ENCODE peak calls at places on chromosome 18, in six cellular contexts. E, P, Q, L, K and N are unnamed samples.

GRCh38 chr18:57077005-57077735 is 69.7 kb upstream of the BOD1L2 start:
- DNase-seq in K (no peak), P (no peak), L (no peak), Q (no peak), E (no peak), N (no peak)

GRCh38 chr18:54261894-54262293 is 7.4 kb upstream of the POLI start:
- DNase-seq in P (no peak), E (no peak), L (peak; percentile 39), K (peak; percentile 55), Q (no peak), N (no peak)

GRCh38 chr18:76621782-76622495 is 126.9 kb upstream of the ZNF516 start:
- DNase-seq in K (no peak), E (no peak), P (no peak), Q (no peak), L (no peak), N (no peak)

GRCh38 chr18:2857491-2858063 is 10.8 kb downstream of the EMILIN2 start:
- DNase-seq in Q (no peak), P (peak; percentile 90), L (no peak), K (no peak), E (peak; percentile 92), N (peak; percentile 96)

GRCh38 chr18:58965291-58965929 is 100.7 kb downstream of the ZNF532 start:
- DNase-seq in P (no peak), Q (no peak), K (no peak), E (no peak), L (no peak), N (no peak)

GRCh38 chr18:36593001-36593400 is 235.8 kb downstream of the TPGS2 start:
- DNase-seq in K (no peak), P (no peak), E (no peak), L (no peak), Q (no peak), N (no peak)

GRCh38 chr18:69980982-69981804 is 33.5 kb upstream of the CD226 start:
- DNase-seq in L (no peak), K (no peak), P (no peak), Q (no peak), E (no peak), N (no peak)

GRCh38 chr18:63253428-63254372 is 65.9 kb downstream of the BCL2 start:
- DNase-seq in P (no peak), Q (no peak), K (no peak), L (no peak), E (peak; percentile 25), N (no peak)

GRCh38 chr18:36610258-36610657 is 218.5 kb downstream of the TPGS2 start:
- DNase-seq in K (no peak), Q (no peak), P (no peak), L (no peak), E (no peak), N (no peak)

GRCh38 chr18:79662051-79662450 is 17.6 kb upstream of the CTDP1 start:
- DNase-seq in L (no peak), K (no peak), P (no peak), E (no peak), Q (no peak), N (no peak)

GRCh38 chr18:79659733-79660132 is 19.9 kb upstream of the CTDP1 start:
- DNase-seq in E (no peak), Q (no peak), L (no peak), K (no peak), P (no peak), N (no peak)

DNA sequence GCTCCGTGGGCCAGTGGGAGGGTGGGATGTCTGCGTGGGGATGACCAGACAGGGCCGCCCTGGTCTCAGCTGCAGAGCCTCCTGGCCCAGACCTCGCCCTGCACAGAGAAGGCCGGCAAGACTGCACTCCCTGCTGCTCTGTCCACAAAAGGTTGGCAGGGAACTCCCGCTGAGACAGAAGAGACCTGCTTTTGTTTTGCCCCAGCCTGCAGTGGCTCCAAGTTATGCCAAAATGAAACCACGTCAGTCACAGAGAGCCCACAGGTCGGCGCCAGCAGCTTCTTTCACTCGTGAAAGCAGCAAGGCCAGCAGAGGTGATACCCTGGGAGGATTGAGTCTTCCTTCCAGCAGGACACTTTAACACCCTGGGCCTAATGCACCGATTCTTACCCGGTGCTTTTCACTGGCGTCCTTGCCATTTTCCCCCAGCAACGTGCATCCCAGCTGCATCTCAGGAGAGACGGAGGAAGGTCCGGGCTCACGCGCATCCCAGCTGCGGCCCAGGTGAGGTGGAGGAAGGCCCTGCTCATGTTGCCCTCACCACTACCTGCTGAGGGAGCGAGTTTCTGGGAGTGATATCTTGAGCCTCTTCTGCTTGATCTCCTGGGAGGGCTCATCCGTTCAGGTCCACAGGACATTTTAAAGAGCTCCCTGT is 22.1 kb upstream of the CTDP1 start:
- DNase-seq in Q (no peak), L (no peak), K (no peak), P (no peak), E (no peak), N (no peak)
- TF ChIP-seq CTCF in Q (peak; percentile 32), L (no peak), K (no peak), P (no peak), E (no peak), N (no peak)

GRCh38 chr18:3867252-3867651 is 417.3 kb downstream of the TGIF1 start:
- DNase-seq in L (no peak), Q (no peak), E (no peak), P (no peak), K (no peak), N (no peak)

GRCh38 chr18:3867768-3868445 is 417.9 kb downstream of the TGIF1 start:
- DNase-seq in E (no peak), P (no peak), Q (no peak), L (no peak), K (no peak), N (no peak)

GRCh38 chr18:3870914-3871313 is 420.9 kb downstream of the TGIF1 start:
- DNase-seq in Q (no peak), P (no peak), E (no peak), L (no peak), K (no peak), N (no peak)

GRCh38 chr18:3871687-3872086 is 421.7 kb downstream of the TGIF1 start:
- DNase-seq in K (no peak), P (no peak), E (no peak), L (no peak), Q (no peak), N (no peak)

DNA sequence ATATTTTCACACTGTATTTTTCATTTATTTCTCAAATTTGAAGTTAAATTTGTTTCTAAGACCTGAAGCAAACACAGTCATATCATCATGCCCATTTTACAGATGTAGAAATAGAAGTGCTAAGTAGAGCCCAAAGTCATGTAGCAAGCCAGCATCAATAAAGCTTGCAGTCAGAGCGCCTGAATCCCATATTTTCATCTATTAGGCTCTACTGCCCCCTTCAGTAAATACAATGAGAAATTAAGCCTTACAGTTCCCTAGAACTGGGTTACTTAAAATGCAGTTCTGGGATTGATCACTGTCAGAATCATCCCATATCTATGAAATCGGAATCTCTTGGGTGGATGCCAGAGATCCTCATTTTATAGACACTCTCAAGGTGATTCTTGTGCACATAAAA is 419.9 kb downstream of the TGIF1 start:
- DNase-seq in P (no peak), L (peak; percentile 56), E (peak; percentile 29), Q (peak; percentile 25), K (no peak), N (peak; percentile 12)
- TF ChIP-seq CTCF in P (peak; percentile 27), L (peak; percentile 76), E (peak; percentile 53), Q (peak; percentile 60), K (no peak), N (peak; percentile 44)

GRCh38 chr18:11392974-11393373 is 216.4 kb upstream of the SLC35G4 start:
- DNase-seq in P (no peak), K (no peak), L (no peak), E (no peak), Q (no peak), N (no peak)

GRCh38 chr18:11393486-11393885 is 215.9 kb upstream of the SLC35G4 start:
- DNase-seq in K (no peak), E (no peak), Q (no peak), P (no peak), L (no peak), N (no peak)

GRCh38 chr18:11398625-11399024 is 210.8 kb upstream of the SLC35G4 start:
- DNase-seq in L (no peak), P (no peak), Q (no peak), E (no peak), K (no peak), N (no peak)
- TF ChIP-seq CTCF in L (peak; percentile 67), P (no peak), Q (peak; percentile 6), E (no peak), K (no peak), N (no peak)

GRCh38 chr18:75548353-75548752 is 120.8 kb upstream of the SMIM21 start:
- DNase-seq in E (no peak), K (no peak), L (no peak), P (no peak), Q (no peak), N (no peak)

GRCh38 chr18:75544496-75544895 is 117.0 kb upstream of the SMIM21 start:
- DNase-seq in E (peak; percentile 32), K (no peak), P (no peak), L (no peak), Q (no peak), N (peak; percentile 18)

GRCh38 chr18:75544051-75544481 is 116.6 kb upstream of the SMIM21 start:
- DNase-seq in E (peak; percentile 5), Q (no peak), P (no peak), L (no peak), K (no peak), N (peak; percentile 0)

GRCh38 chr18:75546964-75547363 is 119.5 kb upstream of the SMIM21 start:
- DNase-seq in P (no peak), K (no peak), L (no peak), E (no peak), Q (no peak), N (no peak)

DNA sequence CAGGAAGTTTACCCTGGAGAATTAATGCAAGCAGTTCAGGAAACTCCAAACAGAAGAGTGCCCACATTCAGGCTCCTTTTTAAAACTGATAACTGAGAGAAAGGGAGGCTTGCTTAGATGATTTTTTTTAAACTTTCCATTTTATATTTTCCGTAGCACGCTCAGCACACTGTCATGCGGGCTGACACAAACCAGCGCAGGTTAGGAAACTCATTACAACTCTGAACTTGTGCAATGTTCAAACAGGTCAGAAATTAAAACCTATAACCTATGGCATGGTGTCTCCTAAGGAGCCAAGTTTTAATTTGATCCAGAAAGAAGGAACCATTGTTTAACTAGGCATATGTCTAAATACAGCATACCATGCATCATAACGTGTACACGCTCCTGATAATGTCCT is 117.7 kb upstream of the SMIM21 start:
- DNase-seq in E (no peak), K (no peak), Q (no peak), P (no peak), L (no peak), N (no peak)
- TF ChIP-seq CTCF in E (no peak), K (no peak), Q (no peak), P (no peak), L (no peak), N (no peak)

GRCh38 chr18:48640566-48641270 is 101.9 kb downstream of the CTIF start:
- DNase-seq in P (no peak), E (no peak), Q (no peak), K (no peak), L (no peak), N (no peak)
- TF ChIP-seq CTCF in P (no peak), E (peak; percentile 14), Q (no peak), K (no peak), L (no peak), N (no peak)